ENCODE peak calls at places on chromosome 10, in six cellular contexts. One of them, this sample, is unnamed.

GRCh38 chr10:76422769-76423168 is 991.3 kb downstream of the LRMDA start:
- DNase-seq in CD8-positive, alpha-beta T cell: no peak
- DNase-seq in neuronal stem cell: no peak
- DNase-seq in GM23338: no peak
- DNase-seq in adrenal gland: no peak
- DNase-seq in choroid plexus epithelial cell: no peak
- DNase-seq in this sample: no peak

GRCh38 chr10:12915637-12916168 is 85.8 kb downstream of the CCDC3 start:
- DNase-seq in GM23338: no peak
- DNase-seq in neuronal stem cell: no peak
- DNase-seq in CD8-positive, alpha-beta T cell: no peak
- DNase-seq in adrenal gland: no peak
- DNase-seq in choroid plexus epithelial cell: no peak
- DNase-seq in this sample: no peak

GRCh38 chr10:43701295-43701694 is 52.6 kb upstream of the ZNF32 start:
- DNase-seq in choroid plexus epithelial cell: no peak
- DNase-seq in GM23338: no peak
- DNase-seq in adrenal gland: no peak
- DNase-seq in neuronal stem cell: no peak
- DNase-seq in CD8-positive, alpha-beta T cell: no peak
- DNase-seq in this sample: no peak

GRCh38 chr10:71127019-71127534 is 85.3 kb upstream of the UNC5B start:
- DNase-seq in neuronal stem cell: no peak
- DNase-seq in choroid plexus epithelial cell: no peak
- DNase-seq in adrenal gland: no peak
- DNase-seq in GM23338: no peak
- DNase-seq in CD8-positive, alpha-beta T cell: no peak
- DNase-seq in this sample: no peak

GRCh38 chr10:22615819-22616499 is 98.4 kb downstream of the PIP4K2A start:
- DNase-seq in GM23338: no peak
- DNase-seq in CD8-positive, alpha-beta T cell: peak; percentile 46
- DNase-seq in neuronal stem cell: no peak
- DNase-seq in choroid plexus epithelial cell: no peak
- DNase-seq in adrenal gland: peak; percentile 82
- DNase-seq in this sample: no peak

GRCh38 chr10:7300327-7300726 is 110.5 kb downstream of the SFMBT2 start:
- DNase-seq in choroid plexus epithelial cell: no peak
- DNase-seq in adrenal gland: no peak
- DNase-seq in CD8-positive, alpha-beta T cell: no peak
- DNase-seq in GM23338: no peak
- DNase-seq in neuronal stem cell: no peak
- DNase-seq in this sample: no peak

GRCh38 chr10:49407552-49408137 is 11.8 kb upstream of the DRGX start:
- DNase-seq in neuronal stem cell: peak; percentile 61
- DNase-seq in GM23338: peak; percentile 91
- DNase-seq in choroid plexus epithelial cell: peak; percentile 89
- DNase-seq in CD8-positive, alpha-beta T cell: peak; percentile 74
- DNase-seq in adrenal gland: peak; percentile 86
- DNase-seq in this sample: peak; percentile 61

GRCh38 chr10:13054844-13055243 is 45.1 kb upstream of the OPTN start:
- DNase-seq in CD8-positive, alpha-beta T cell: no peak
- DNase-seq in choroid plexus epithelial cell: peak; percentile 63
- DNase-seq in adrenal gland: no peak
- DNase-seq in GM23338: no peak
- DNase-seq in neuronal stem cell: no peak
- DNase-seq in this sample: no peak

GRCh38 chr10:26832960-26833359 is 27.8 kb downstream of the ABI1 start:
- DNase-seq in neuronal stem cell: peak; percentile 14
- DNase-seq in adrenal gland: no peak
- DNase-seq in CD8-positive, alpha-beta T cell: no peak
- DNase-seq in choroid plexus epithelial cell: no peak
- DNase-seq in GM23338: peak; percentile 43
- DNase-seq in this sample: no peak

GRCh38 chr10:7763929-7764328 is 23.9 kb downstream of the KIN start:
- DNase-seq in adrenal gland: no peak
- DNase-seq in choroid plexus epithelial cell: no peak
- DNase-seq in neuronal stem cell: no peak
- DNase-seq in CD8-positive, alpha-beta T cell: no peak
- DNase-seq in GM23338: no peak
- DNase-seq in this sample: no peak

GRCh38 chr10:48224296-48224695 is 50.2 kb downstream of the FRMPD2 start:
- DNase-seq in neuronal stem cell: no peak
- DNase-seq in choroid plexus epithelial cell: no peak
- DNase-seq in adrenal gland: no peak
- DNase-seq in CD8-positive, alpha-beta T cell: no peak
- DNase-seq in GM23338: no peak
- DNase-seq in this sample: no peak

GRCh38 chr10:48221814-48222213 is 52.7 kb downstream of the FRMPD2 start:
- DNase-seq in adrenal gland: no peak
- DNase-seq in choroid plexus epithelial cell: no peak
- DNase-seq in CD8-positive, alpha-beta T cell: no peak
- DNase-seq in GM23338: no peak
- DNase-seq in neuronal stem cell: no peak
- DNase-seq in this sample: no peak

GRCh38 chr10:48227213-48227612 is 47.3 kb downstream of the FRMPD2 start:
- DNase-seq in adrenal gland: no peak
- DNase-seq in GM23338: no peak
- DNase-seq in neuronal stem cell: no peak
- DNase-seq in CD8-positive, alpha-beta T cell: no peak
- DNase-seq in choroid plexus epithelial cell: no peak
- DNase-seq in this sample: no peak

GRCh38 chr10:48219194-48219593 is 55.3 kb downstream of the FRMPD2 start:
- DNase-seq in CD8-positive, alpha-beta T cell: no peak
- DNase-seq in GM23338: no peak
- DNase-seq in adrenal gland: no peak
- DNase-seq in neuronal stem cell: no peak
- DNase-seq in choroid plexus epithelial cell: no peak
- DNase-seq in this sample: no peak

DNA sequence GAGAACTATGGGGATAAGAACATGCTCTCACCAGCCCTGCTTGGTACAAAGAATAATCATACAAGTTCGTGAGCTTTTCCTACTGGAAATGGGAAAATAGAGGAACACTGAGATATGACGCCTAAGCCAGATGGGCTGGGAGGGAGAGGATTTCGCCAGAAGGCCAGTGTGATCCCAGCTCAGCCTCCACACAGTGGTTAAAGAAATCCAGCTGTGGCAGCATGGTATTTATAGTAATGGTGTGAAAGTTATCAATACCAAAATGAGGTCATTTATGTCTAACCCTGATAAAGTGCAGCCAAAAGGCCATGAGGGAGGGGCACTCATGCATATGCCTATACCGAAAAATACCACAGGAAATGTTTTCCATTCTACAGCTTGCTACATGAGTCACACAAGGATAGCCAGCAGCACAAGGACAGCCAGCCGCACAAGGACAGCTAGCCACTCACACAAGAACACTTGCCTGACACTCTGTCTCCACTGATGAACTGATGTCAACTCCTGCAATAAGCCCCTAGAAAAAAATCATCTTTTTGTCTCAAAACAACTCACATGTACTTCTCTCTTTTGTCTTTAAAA is 49.4 kb downstream of the FRMPD2 start:
- DNase-seq in choroid plexus epithelial cell: no peak
- DNase-seq in GM23338: no peak
- DNase-seq in adrenal gland: peak; percentile 76
- DNase-seq in CD8-positive, alpha-beta T cell: no peak
- DNase-seq in neuronal stem cell: no peak
- DNase-seq in this sample: no peak
- H3K4me3 ChIP-seq in choroid plexus epithelial cell: no peak overlapping the region
- H3K4me3 ChIP-seq in GM23338: no peak overlapping the region
- H3K4me3 ChIP-seq in adrenal gland: no peak overlapping the region
- H3K4me3 ChIP-seq in CD8-positive, alpha-beta T cell: no peak overlapping the region
- H3K4me3 ChIP-seq in neuronal stem cell: no peak overlapping the region
- H3K4me3 ChIP-seq in this sample: no peak overlapping the region

DNA sequence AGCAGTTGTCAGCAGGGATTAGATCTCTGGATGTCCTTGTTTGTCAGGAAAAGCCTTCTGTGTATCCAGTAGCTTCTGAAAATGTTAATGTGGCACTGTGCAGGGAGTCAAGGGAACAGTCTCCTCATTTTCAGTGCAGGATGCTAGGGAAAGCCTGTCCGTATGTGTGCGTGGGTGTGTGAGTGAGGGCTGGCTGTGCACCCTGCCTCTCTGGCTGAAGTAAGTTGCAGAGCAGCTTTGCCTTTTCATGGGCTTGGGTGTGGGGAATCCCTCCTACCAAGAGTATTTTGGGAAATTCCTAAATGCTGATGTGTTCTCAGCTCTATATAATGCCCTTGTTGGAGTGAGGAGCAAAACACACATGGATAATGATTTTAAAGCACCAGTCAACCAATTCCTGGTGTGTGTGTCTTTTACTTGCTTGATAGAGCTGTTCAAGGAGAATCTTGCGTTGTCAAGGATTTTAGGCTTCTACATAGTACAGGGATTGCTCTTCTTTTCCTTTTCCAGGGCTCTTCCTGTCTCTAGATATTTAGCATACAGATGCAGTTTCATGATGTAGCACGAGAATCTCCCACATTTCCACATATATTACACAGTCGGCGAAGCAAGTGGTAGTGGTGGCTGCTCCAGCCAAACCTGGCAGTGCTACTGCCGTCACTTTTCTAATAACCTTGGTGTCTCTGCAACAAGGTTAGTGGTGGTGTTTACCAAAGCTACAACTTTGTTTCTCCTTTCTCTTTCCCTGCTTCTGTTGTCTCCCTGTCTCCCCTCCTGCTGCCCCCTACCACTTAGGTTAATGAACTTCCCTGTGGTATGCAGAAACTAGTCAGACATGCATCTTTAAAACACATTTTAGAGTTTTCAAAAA is 92.8 kb downstream of the MCU start:
- DNase-seq in adrenal gland: peak; percentile 37
- DNase-seq in neuronal stem cell: peak; percentile 63
- DNase-seq in GM23338: peak; percentile 76
- DNase-seq in choroid plexus epithelial cell: peak; percentile 83
- DNase-seq in CD8-positive, alpha-beta T cell: no peak
- DNase-seq in this sample: peak; percentile 82
- H3K4me3 ChIP-seq in adrenal gland: no peak overlapping the region
- H3K4me3 ChIP-seq in neuronal stem cell: peak overlapping the region; percentile 27
- H3K4me3 ChIP-seq in GM23338: no peak overlapping the region
- H3K4me3 ChIP-seq in choroid plexus epithelial cell: no peak overlapping the region
- H3K4me3 ChIP-seq in CD8-positive, alpha-beta T cell: no peak overlapping the region
- H3K4me3 ChIP-seq in this sample: no peak overlapping the region

GRCh38 chr10:128064615-128065580 is 61.3 kb downstream of the MKI67 start:
- DNase-seq in choroid plexus epithelial cell: peak; percentile 83
- DNase-seq in neuronal stem cell: no peak
- DNase-seq in GM23338: no peak
- DNase-seq in adrenal gland: peak; percentile 70
- DNase-seq in CD8-positive, alpha-beta T cell: peak; percentile 73
- DNase-seq in this sample: peak; percentile 97
- H3K4me3 ChIP-seq in choroid plexus epithelial cell: no peak overlapping the region
- H3K4me3 ChIP-seq in neuronal stem cell: no peak overlapping the region
- H3K4me3 ChIP-seq in GM23338: no peak overlapping the region
- H3K4me3 ChIP-seq in adrenal gland: no peak overlapping the region
- H3K4me3 ChIP-seq in CD8-positive, alpha-beta T cell: peak overlapping the region; percentile 49
- H3K4me3 ChIP-seq in this sample: no peak overlapping the region

GRCh38 chr10:34537629-34538231 is 277.4 kb downstream of the PARD3 start:
- DNase-seq in adrenal gland: no peak
- DNase-seq in neuronal stem cell: no peak
- DNase-seq in GM23338: no peak
- DNase-seq in CD8-positive, alpha-beta T cell: no peak
- DNase-seq in choroid plexus epithelial cell: no peak
- DNase-seq in this sample: no peak
- H3K4me3 ChIP-seq in adrenal gland: no peak overlapping the region
- H3K4me3 ChIP-seq in neuronal stem cell: no peak overlapping the region
- H3K4me3 ChIP-seq in GM23338: no peak overlapping the region
- H3K4me3 ChIP-seq in CD8-positive, alpha-beta T cell: no peak overlapping the region
- H3K4me3 ChIP-seq in choroid plexus epithelial cell: no peak overlapping the region
- H3K4me3 ChIP-seq in this sample: no peak overlapping the region

DNA sequence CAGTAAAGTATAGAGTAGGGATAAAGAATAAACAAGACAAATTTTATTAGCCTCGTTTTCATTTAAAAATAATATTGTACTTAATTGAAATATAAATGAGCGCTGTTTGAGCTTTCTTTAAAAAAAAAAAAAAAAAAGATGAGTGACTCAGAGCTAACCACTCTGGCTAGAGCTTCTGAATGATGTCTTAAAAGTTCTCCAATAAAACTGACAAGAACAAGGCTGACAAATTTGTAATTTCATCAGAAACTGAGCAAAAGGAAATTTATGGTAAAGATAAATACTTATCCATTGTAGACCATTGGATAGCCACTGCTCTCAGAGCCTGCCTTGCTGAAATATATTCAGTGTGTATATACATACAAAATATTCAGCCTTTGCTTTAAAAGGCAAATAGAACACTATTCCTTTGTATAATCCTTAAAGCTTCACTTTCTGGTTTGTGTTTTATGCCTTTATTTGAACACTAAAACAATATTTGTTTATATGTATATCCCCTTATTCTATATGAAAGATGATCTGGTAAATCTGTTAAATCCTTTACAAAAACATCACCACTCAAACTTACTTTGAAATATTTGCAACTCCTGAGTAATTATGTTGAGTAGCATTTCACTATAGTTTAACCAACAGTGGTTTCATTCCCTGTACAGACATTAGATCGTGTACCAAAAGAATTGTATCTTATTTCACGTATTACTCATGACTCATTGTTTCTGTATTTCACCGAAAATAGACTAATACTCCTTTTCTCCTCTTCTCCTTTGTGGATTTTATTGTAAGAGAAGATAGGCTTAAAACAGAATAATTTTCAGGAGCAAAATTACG is 91.0 kb upstream of the OIT3 start:
- DNase-seq in adrenal gland: no peak
- DNase-seq in choroid plexus epithelial cell: peak; percentile 73
- DNase-seq in CD8-positive, alpha-beta T cell: no peak
- DNase-seq in neuronal stem cell: no peak
- DNase-seq in GM23338: no peak
- DNase-seq in this sample: peak; percentile 68
- H3K4me3 ChIP-seq in adrenal gland: no peak overlapping the region
- H3K4me3 ChIP-seq in choroid plexus epithelial cell: peak overlapping the region; percentile 40
- H3K4me3 ChIP-seq in CD8-positive, alpha-beta T cell: no peak overlapping the region
- H3K4me3 ChIP-seq in neuronal stem cell: no peak overlapping the region
- H3K4me3 ChIP-seq in GM23338: no peak overlapping the region
- H3K4me3 ChIP-seq in this sample: no peak overlapping the region

DNA sequence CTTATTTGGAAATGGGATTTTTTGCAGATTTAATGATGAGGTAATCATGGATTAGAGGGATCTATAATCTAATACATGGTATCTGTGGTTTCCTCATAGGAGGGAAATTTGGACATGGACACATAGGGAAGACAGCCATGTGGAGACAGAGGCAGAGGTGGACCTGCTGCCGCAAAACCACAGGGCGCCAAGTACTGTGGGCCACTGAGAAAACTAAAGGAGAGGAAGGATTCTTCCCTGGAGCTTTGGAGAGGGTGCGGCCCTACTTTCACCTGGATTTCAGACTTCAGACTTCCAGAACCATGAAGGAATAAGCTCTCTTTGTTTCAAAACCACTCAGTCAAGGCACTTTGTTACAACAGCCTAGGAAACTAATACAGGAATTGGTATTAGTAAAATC is 149.4 kb upstream of the AKR1E2 start:
- DNase-seq in adrenal gland: no peak
- DNase-seq in choroid plexus epithelial cell: no peak
- DNase-seq in GM23338: no peak
- DNase-seq in neuronal stem cell: no peak
- DNase-seq in CD8-positive, alpha-beta T cell: no peak
- DNase-seq in this sample: no peak
- H3K4me3 ChIP-seq in adrenal gland: no peak overlapping the region
- H3K4me3 ChIP-seq in choroid plexus epithelial cell: no peak overlapping the region
- H3K4me3 ChIP-seq in GM23338: no peak overlapping the region
- H3K4me3 ChIP-seq in neuronal stem cell: no peak overlapping the region
- H3K4me3 ChIP-seq in CD8-positive, alpha-beta T cell: no peak overlapping the region
- H3K4me3 ChIP-seq in this sample: no peak overlapping the region

This sample was measured in bronchial epithelial cell.